ENCODE peak calls at places on chromosomes 2 and 18, in five cellular contexts. H, R, Z, C and V are unnamed samples.

GRCh38 chr2:125169764-125170146 is 1144.7 kb downstream of the CNTNAP5 start:
- DNase-seq in C (no peak), H (no peak), R (no peak), Z (no peak), V (no peak)

GRCh38 chr2:155266109-155266508 is 567.6 kb downstream of the KCNJ3 start:
- DNase-seq in C (no peak), R (no peak), Z (no peak), H (no peak), V (no peak)

GRCh38 chr2:8125741-8126691 is 555.8 kb upstream of the ID2 start:
- DNase-seq in C (peak), H (no peak), Z (no peak), R (no peak), V (no peak)

GRCh38 chr2:222423632-222424280 is 587 bp upstream of the SGPP2 start:
- DNase-seq in Z (no peak), H (no peak), R (no peak), C (no peak), V (peak)

GRCh38 chr2:60318544-60318943 is 234.9 kb downstream of the BCL11A start:
- DNase-seq in H (peak), Z (no peak), C (no peak), R (no peak), V (no peak)

GRCh38 chr18:62781893-62782292 is 66.6 kb downstream of the PHLPP1 start:
- DNase-seq in H (no peak), C (no peak), Z (no peak), R (peak), V (no peak)

GRCh38 chr2:182148344-182148743 is 162.7 kb downstream of the PPP1R1C start:
- DNase-seq in C (no peak), H (peak), Z (no peak), R (no peak), V (no peak)

GRCh38 chr18:8696749-8697211 is 8.6 kb upstream of the MTCL1 start:
- DNase-seq in H (peak), R (peak), C (peak), Z (peak), V (peak)

GRCh38 chr18:13934058-13934457 is 18.7 kb upstream of the MC2R start:
- DNase-seq in R (no peak), C (no peak), H (no peak), Z (no peak), V (no peak)

GRCh38 chr18:3579701-3580100 is 129.7 kb downstream of the TGIF1 start:
- DNase-seq in H (no peak), Z (no peak), R (no peak), C (no peak), V (no peak)

GRCh38 chr2:143321994-143322393 is 192.8 kb downstream of the ARHGAP15 start:
- DNase-seq in H (no peak), Z (no peak), C (no peak), R (no peak), V (no peak)

DNA sequence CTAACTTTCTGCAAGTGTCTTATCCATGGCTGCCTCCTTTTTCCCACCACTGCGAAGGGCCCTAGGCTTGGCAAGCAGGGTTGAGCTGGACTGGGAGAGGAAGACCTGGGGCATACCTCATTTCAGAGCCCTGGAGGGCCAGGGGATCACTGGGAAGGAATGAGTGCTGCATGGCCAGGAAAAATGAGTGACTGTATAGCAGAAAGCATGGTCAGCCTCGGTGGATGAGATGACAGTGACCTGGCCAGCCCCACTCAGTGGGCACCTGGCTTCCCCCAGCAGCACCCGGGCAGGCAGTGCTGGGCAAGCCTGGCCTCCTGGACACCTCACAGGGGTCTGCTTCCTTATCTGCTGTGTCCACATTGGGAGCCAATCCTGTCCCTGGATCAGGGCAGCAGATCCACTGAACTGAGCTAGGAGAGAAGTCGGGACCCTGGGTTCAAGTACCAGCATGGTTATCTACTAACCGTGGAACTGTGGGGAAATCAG is 76.4 kb downstream of the HS1BP3 start:
- DNase-seq in H (no peak), C (no peak), R (no peak), Z (no peak), V (no peak)
- H3K27ac ChIP-seq in H (no peak), C (peak), R (no peak), Z (peak), V (no peak)

GRCh38 chr2:226793615-226794014 is 6.0 kb downstream of the IRS1 start:
- DNase-seq in H (no peak), C (no peak), R (no peak), Z (no peak), V (no peak)

GRCh38 chr2:226794751-226795171 is 4.9 kb downstream of the IRS1 start:
- DNase-seq in R (no peak), Z (peak), C (peak), H (peak), V (no peak)

GRCh38 chr2:226795281-226796011 is 4.2 kb downstream of the IRS1 start:
- DNase-seq in H (no peak), Z (peak), C (peak), R (no peak), V (no peak)

GRCh38 chr2:226792155-226792871 is 7.3 kb downstream of the IRS1 start:
- DNase-seq in C (no peak), Z (no peak), R (no peak), H (peak), V (no peak)

DNA sequence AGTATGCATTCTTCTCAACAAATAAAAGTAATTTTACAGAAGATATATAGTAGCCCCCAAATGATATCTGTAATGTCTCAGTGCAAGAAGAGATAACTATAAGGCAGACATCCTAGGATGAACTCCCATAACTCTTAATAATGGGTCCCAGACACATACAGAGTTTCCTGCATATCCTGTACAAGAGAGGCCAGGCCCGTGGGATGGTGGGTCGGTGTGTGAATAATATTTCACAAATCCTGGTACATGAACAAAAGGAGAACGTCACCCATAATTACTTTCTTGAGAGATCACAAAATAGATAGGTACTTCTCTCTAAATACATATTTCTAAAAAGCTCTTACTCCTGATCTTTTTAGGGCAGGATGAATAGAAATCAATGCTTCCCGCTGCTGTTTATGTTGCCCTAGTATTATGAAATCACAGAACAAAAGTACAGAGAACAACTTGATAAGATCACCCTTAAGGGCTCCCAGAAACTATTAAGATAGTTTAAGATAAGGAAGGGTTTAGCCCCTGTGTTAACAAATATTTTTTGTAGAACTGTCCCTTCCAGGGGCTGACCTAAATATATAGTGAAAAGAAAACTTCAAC is 5.4 kb downstream of the IRS1 start:
- DNase-seq in R (no peak), C (no peak), Z (no peak), H (no peak), V (no peak)
- H3K27ac ChIP-seq in R (no peak), C (no peak), Z (peak), H (no peak), V (no peak)

DNA sequence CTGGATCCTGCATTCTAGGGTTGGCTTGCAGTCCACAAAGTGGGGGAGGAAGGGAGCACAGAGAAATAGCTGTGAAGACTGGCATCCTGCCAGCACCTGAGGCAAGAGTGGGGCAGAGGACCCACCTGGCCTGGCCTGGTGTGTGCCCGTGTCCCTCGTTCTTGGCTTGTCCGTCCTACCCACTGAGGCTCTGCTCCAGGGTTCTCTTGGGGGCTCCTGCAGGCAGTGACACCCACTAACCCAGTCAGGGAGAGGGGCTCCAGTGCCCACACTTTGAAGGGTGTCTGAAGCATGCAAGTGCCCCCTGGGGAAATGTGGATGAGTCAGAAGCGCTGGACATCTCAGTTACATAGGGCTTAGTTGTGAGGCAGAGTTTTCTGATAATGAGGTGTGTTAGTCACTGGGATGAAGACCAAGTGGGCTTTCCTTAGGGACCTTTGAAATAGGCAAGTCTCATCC is 79.4 kb downstream of the SLC4A3 start:
- DNase-seq in H (no peak), R (no peak), C (peak), Z (no peak), V (no peak)
- H3K27ac ChIP-seq in H (no peak), R (no peak), C (peak), Z (no peak), V (no peak)

DNA sequence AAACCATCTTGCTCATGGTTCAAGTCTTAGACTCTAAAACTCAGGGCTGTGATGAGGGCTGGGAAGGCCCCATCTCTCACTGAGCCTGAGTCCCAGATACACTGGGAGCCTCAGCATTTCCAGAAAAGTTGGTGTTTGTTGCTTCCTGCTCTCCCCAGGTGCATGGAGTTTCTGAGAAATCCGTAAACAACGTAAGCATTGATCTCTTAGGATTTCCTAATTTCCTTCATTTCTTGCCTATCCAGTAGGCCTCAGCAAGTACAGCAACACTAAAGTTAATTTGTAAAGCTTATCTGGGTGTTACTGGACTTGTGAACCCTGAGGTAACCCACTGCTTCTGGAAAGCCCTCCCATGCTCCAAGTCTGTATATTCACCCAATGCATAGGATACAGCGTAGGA is 199.4 kb upstream of the SIX3 start:
- DNase-seq in H (no peak), C (no peak), Z (no peak), R (no peak), V (no peak)
- H3K27ac ChIP-seq in H (no peak), C (no peak), Z (no peak), R (no peak), V (no peak)

DNA sequence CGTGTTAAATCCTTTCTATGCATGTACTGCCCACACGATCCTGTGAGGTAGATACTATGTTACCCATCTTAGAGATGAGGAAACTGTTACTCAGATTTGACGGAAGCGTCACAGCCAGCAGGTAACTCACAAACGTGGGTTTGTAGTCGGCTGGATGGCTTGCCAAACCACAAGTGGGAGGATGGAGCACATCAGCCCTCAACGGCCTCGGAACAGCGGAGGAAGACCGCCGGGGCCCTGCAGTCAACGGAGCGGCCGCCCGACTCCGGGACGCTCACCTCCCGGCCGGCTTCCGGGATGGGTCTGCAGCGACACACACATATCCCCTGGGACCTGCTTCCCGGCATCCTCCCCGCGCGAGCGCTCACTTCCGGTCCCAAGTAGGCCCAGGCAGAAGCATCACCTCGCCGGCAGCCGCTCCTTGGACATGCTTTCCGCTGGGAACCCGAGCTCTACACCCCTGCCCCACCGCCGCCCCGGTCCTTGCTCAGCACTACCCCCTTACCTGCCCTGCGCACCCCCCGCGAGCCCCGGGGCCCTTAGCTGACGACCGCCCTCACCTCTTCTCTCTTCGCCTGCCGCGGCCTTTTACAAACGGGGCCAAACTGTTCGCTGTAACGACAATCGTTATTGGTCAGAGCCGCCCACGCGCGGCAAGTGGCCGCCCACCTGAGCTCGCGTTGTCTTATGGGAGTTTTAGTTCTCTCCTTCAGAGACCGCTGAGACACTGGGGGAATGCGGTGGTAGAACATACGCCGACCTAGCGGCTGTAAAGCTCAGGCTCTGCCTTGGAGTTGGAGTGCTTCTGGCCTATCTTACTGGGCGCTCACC is at the start of gene C2orf42:
- DNase-seq in R (peak), H (peak), C (peak), Z (peak), V (peak)
- H3K27ac ChIP-seq in R (peak), H (peak), C (peak), Z (peak), V (peak)

GRCh38 chr2:120559401-120559800 is 176.3 kb upstream of the GLI2 start:
- DNase-seq in R (no peak), H (no peak), Z (no peak), C (no peak), V (no peak)
- H3K27ac ChIP-seq in R (no peak), H (no peak), Z (no peak), C (no peak), V (no peak)

DNA sequence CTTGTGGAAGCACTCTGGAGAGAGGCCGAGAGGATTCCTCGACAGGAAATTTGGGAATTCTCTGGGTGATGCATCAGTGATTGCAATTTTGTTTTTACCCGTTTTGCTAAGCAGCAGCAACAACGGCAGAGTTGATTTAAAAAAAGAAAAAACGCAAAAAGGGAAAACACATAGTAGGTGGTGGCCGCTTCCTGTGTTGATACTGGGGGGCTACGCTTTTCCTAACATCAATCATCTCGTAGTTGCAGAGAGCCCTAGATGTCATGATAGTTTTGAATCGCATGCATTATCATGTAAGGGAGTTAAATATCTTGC is 271 bp upstream of the RBM43 start:
- DNase-seq in R (no peak), C (no peak), H (no peak), Z (no peak), V (no peak)
- H3K27ac ChIP-seq in R (peak), C (peak), H (peak), Z (peak), V (peak)